ENCODE peak calls at places on chromosomes 1 and 21, in seven cellular contexts. W is H7; N is T-cell; Q is stimulated activated effector memory CD8-positive, alpha-beta T cell treated with anti-CD3 and anti-CD28 coated beads, Interleukin-12 subunit alpha, Interleukin-12 subunit beta, amount 100 ng/mL, for 72 hours; Y is HFF-Myc; G is ACHN; E is NCI-H1105. D is an unnamed sample.

GRCh38 chr1:77824083-77824482 is 44.6 kb downstream of the MIGA1 start:
- DNase-seq in W (no peak), N (no peak), Q (no peak), Y (peak), G (peak), E (no peak), D (no peak)

GRCh38 chr1:42747125-42747524 is 7.1 kb upstream of the CLDN19 start:
- DNase-seq in W (peak), N (peak), Q (no peak), Y (no peak), G (peak), E (peak), D (peak)

GRCh38 chr1:29057700-29058099 is 66.0 kb downstream of the TMEM200B start:
- DNase-seq in W (no peak), N (no peak), Q (no peak), Y (no peak), G (no peak), E (no peak), D (no peak)

GRCh38 chr1:113565621-113566020 is 175.3 kb downstream of the MAGI3 start:
- DNase-seq in W (no peak), N (no peak), Q (no peak), Y (no peak), G (no peak), E (no peak), D (no peak)

GRCh38 chr1:188652678-188653077 is 1823.9 kb downstream of the PLA2G4A start:
- DNase-seq in W (no peak), N (no peak), Q (no peak), Y (no peak), G (no peak), E (no peak), D (peak)

GRCh38 chr21:41387042-41387819 is 25.4 kb downstream of the MX2 start:
- DNase-seq in W (no peak), N (no peak), Q (no peak), Y (no peak), G (no peak), E (no peak), D (no peak)

GRCh38 chr1:56068210-56068609 is 511.2 kb downstream of the PLPP3 start:
- DNase-seq in W (no peak), N (no peak), Q (no peak), Y (no peak), G (no peak), E (no peak), D (no peak)

GRCh38 chr1:100584761-100585745 is 47.1 kb downstream of the GPR88 start:
- DNase-seq in W (no peak), N (no peak), Q (no peak), Y (no peak), G (no peak), E (no peak), D (no peak)

GRCh38 chr1:154767315-154768240 is 102.5 kb downstream of the KCNN3 start:
- DNase-seq in W (no peak), N (no peak), Q (no peak), Y (no peak), G (no peak), E (no peak), D (no peak)

GRCh38 chr1:230317823-230318819 is 108.0 kb downstream of the PGBD5 start:
- DNase-seq in W (no peak), N (no peak), Q (no peak), Y (no peak), G (no peak), E (no peak), D (no peak)

GRCh38 chr1:241615043-241615974 is 24.9 kb downstream of the CHML start:
- DNase-seq in W (no peak), N (no peak), Q (no peak), Y (no peak), G (peak), E (no peak), D (no peak)

GRCh38 chr1:226369110-226369509 is 38.8 kb downstream of the PARP1 start:
- DNase-seq in W (no peak), N (no peak), Q (no peak), Y (no peak), G (no peak), E (no peak), D (peak)